ENCODE peak calls at places on chromosomes 6 and 20, in ten cellular contexts. R is stimulated activated CD8-positive, alpha-beta memory T cell treated with anti-CD3 and anti-CD28 coated beads, Interleukin-4, amount 100 ng/mL, for 48 hours; I is fibroblast of gingiva; A is esophagus squamous epithelium; L is GDM1; N is pancreas; O is sciatic nerve; Z is glutamatergic neuron; H is NCI-H345; Q is psoas muscle. S is an unnamed sample.

GRCh38 chr6:134174790-134175531 is 122.5 kb upstream of the SLC2A12 start:
- DNase-seq in O (peak; percentile 97), R (peak; percentile 97), I (peak; percentile 92), Q (peak; percentile 93), A (peak; percentile 55), N (peak; percentile 97), H (peak; percentile 88), Z (peak; percentile 95), L (peak; percentile 54), S (peak; percentile 95)

GRCh38 chr20:24766826-24767622 is 182.0 kb upstream of the CST7 start:
- DNase-seq in O (no peak), R (peak; percentile 8), L (no peak), N (no peak), Z (no peak), I (no peak), Q (no peak), A (no peak), H (no peak), S (no peak)

GRCh38 chr6:84867521-84867920 is 103.1 kb upstream of the TBX18 start:
- DNase-seq in N (no peak), I (peak; percentile 88), O (no peak), Z (no peak), H (no peak), L (no peak), A (no peak), Q (no peak), R (no peak), S (no peak)

GRCh38 chr6:53119772-53120409 is 28.8 kb downstream of the GCM1 start:
- DNase-seq in L (no peak), R (no peak), O (no peak), N (peak; percentile 53), A (no peak), Z (no peak), I (peak; percentile 58), H (no peak), Q (no peak), S (peak; percentile 43)

GRCh38 chr20:62716198-62716940 is 7.7 kb downstream of the NTSR1 start:
- DNase-seq in N (no peak), R (peak; percentile 53), Z (peak; percentile 10), L (no peak), O (no peak), Q (no peak), H (no peak), A (no peak), I (no peak), S (peak; percentile 47)

GRCh38 chr6:38528196-38528965 is 111.3 kb downstream of the BTBD9 start:
- DNase-seq in Q (no peak), I (peak; percentile 11), A (no peak), L (no peak), Z (no peak), N (no peak), H (no peak), R (no peak), O (no peak), S (no peak)

GRCh38 chr6:88538130-88538706 is 372.1 kb upstream of the CNR1 start:
- DNase-seq in L (no peak), N (no peak), H (no peak), A (no peak), Z (no peak), Q (no peak), O (no peak), I (no peak), R (no peak), S (no peak)

GRCh38 chr6:45420083-45420908 is 42.6 kb upstream of the SUPT3H start:
- DNase-seq in Z (no peak), N (no peak), I (peak; percentile 45), L (no peak), H (no peak), A (no peak), R (peak; percentile 76), O (no peak), Q (no peak), S (peak; percentile 54)

GRCh38 chr6:345747-346388 is 45.7 kb upstream of the IRF4 start:
- DNase-seq in Z (no peak), N (no peak), A (no peak), H (no peak), O (no peak), R (no peak), Q (no peak), L (no peak), I (peak; percentile 58), S (no peak)

GRCh38 chr6:2794171-2794730 is 29.1 kb downstream of the WRNIP1 start:
- DNase-seq in L (no peak), Q (no peak), O (no peak), H (no peak), R (no peak), A (no peak), Z (no peak), I (no peak), N (no peak), S (no peak)

GRCh38 chr20:23049201-23049932 is at the start of gene THBD:
- DNase-seq in Q (peak; percentile 87), Z (peak; percentile 44), H (peak; percentile 37), I (peak; percentile 71), A (no peak), R (peak; percentile 26), L (peak; percentile 60), N (no peak), O (peak; percentile 84), S (peak; percentile 78)

GRCh38 chr6:111482236-111482958 is 621 bp downstream of the REV3L start:
- DNase-seq in L (peak; percentile 19), I (peak; percentile 32), H (peak; percentile 53), Q (peak; percentile 68), O (peak; percentile 79), N (peak; percentile 72), A (no peak), R (peak; percentile 60), Z (peak; percentile 58), S (peak; percentile 63)

GRCh38 chr6:112357801-112358200 is 10.7 kb downstream of the RFPL4B start:
- DNase-seq in R (no peak), A (no peak), Z (no peak), I (peak; percentile 56), Q (no peak), O (no peak), N (no peak), L (no peak), H (no peak), S (no peak)

GRCh38 chr6:18388942-18389341 is 1.8 kb downstream of the RNF144B start:
- DNase-seq in I (peak; percentile 86), Q (no peak), N (no peak), L (no peak), H (no peak), O (no peak), Z (no peak), R (no peak), A (no peak), S (no peak)

GRCh38 chr6:27145731-27146455 is 101.6 kb upstream of the PRSS16 start:
- DNase-seq in N (peak; percentile 71), Q (peak; percentile 67), A (no peak), O (peak; percentile 83), H (peak; percentile 97), Z (no peak), R (peak; percentile 76), L (peak; percentile 81), I (peak; percentile 91), S (peak; percentile 87)

GRCh38 chr20:24863356-24863755 is 85.7 kb upstream of the CST7 start:
- DNase-seq in Z (no peak), H (no peak), Q (no peak), N (no peak), O (no peak), L (no peak), A (no peak), R (no peak), I (peak; percentile 68), S (no peak)

GRCh38 chr6:122838060-122838780 is 49.2 kb downstream of the SMPDL3A start:
- DNase-seq in A (no peak), I (no peak), Q (no peak), L (no peak), O (no peak), R (no peak), N (no peak), H (peak; percentile 20), Z (no peak), S (peak; percentile 46)

GRCh38 chr6:106223300-106223930 is 102.1 kb downstream of the ATG5 start:
- DNase-seq in Z (peak; percentile 38), N (no peak), O (peak; percentile 69), Q (peak; percentile 21), I (peak; percentile 70), A (no peak), R (peak; percentile 77), L (peak; percentile 16), H (peak; percentile 68), S (peak; percentile 34)

GRCh38 chr6:132392792-132393191 is 8.5 kb downstream of the MOXD1 start:
- DNase-seq in Q (no peak), L (no peak), R (no peak), A (no peak), N (no peak), Z (no peak), O (no peak), I (no peak), H (no peak), S (no peak)

GRCh38 chr20:43723194-43723593 is 3.6 kb downstream of the GTSF1L start:
- DNase-seq in L (no peak), R (no peak), I (peak; percentile 73), Q (no peak), O (no peak), H (no peak), A (no peak), N (no peak), Z (no peak), S (no peak)

GRCh38 chr20:52859156-52859887 is 112.8 kb upstream of the TSHZ2 start:
- DNase-seq in O (no peak), I (peak; percentile 6), L (no peak), Q (peak; percentile 13), A (no peak), N (peak; percentile 26), H (no peak), R (no peak), Z (no peak), S (no peak)

GRCh38 chr6:169960891-169961611 is 209.6 kb downstream of the ERMARD start:
- DNase-seq in R (no peak), Z (no peak), L (no peak), H (no peak), A (no peak), N (no peak), Q (no peak), O (peak; percentile 44), I (no peak), S (no peak)

GRCh38 chr6:80077067-80077466 is 29.4 kb upstream of the BCKDHB start:
- DNase-seq in I (no peak), L (no peak), Q (no peak), R (no peak), A (no peak), O (no peak), Z (no peak), N (no peak), H (no peak), S (no peak)

GRCh38 chr6:6546318-6547110 is 42.0 kb upstream of the LY86 start:
- DNase-seq in Q (peak; percentile 41), R (peak; percentile 53), A (no peak), O (peak; percentile 71), L (no peak), I (no peak), N (peak; percentile 47), Z (peak; percentile 73), H (peak; percentile 29), S (peak; percentile 21)